ENCODE peak calls at places on chromosomes 16 and 17, in nine cellular contexts. B is nephron progenitor cell, U is lower leg skin, O is BE2C, L is lower lobe of right lung, K is SK-N-SH, G is Peyer's patch, W is neural crest cell, R is endothelial cell. P is an unnamed sample.

GRCh38 chr17:10290046-10290445 is 82.8 kb downstream of the MYH13 start:
- DNase-seq in B (no peak), U (no peak), O (no peak), L (no peak), K (no peak), G (no peak), W (no peak), R (no peak), P (no peak)

GRCh38 chr16:70705056-70705455 is 19.2 kb upstream of the MTSS2 start:
- DNase-seq in B (no peak), U (no peak), O (no peak), L (no peak), K (no peak), G (no peak), W (no peak), R (no peak), P (no peak)

GRCh38 chr17:14134456-14134855 is 65.2 kb downstream of the COX10 start:
- DNase-seq in B (no peak), U (no peak), O (no peak), L (no peak), K (no peak), G (no peak), W (no peak), R (no peak), P (no peak)

GRCh38 chr17:83072600-83073358 is 6.6 kb upstream of the METRNL start:
- DNase-seq in B (no peak), U (no peak), O (no peak), L (no peak), K (no peak), G (no peak), W (no peak), R (no peak), P (no peak)

GRCh38 chr16:78244131-78244899 is 144.9 kb downstream of the WWOX start:
- DNase-seq in B (no peak), U (no peak), O (no peak), L (no peak), K (no peak), G (no peak), W (no peak), R (no peak), P (no peak)

GRCh38 chr16:14071576-14072271 is 605 bp downstream of the MRTFB start:
- DNase-seq in B (no peak), U (no peak), O (no peak), L (no peak), K (no peak), G (no peak), W (no peak), R (no peak), P (peak; percentile 21)

GRCh38 chr16:50248845-50249244 is 17.5 kb upstream of the ADCY7 start:
- DNase-seq in B (no peak), U (no peak), O (no peak), L (no peak), K (no peak), G (no peak), W (no peak), R (no peak), P (no peak)

GRCh38 chr17:41976142-41976768 is 9.7 kb downstream of the CNP start:
- DNase-seq in B (no peak), U (no peak), O (no peak), L (peak; percentile 19), K (no peak), G (peak; percentile 61), W (no peak), R (no peak), P (no peak)

GRCh38 chr17:83156408-83156807 is 77.0 kb downstream of the METRNL start:
- DNase-seq in B (no peak), U (peak; percentile 14), O (no peak), L (no peak), K (no peak), G (no peak), W (no peak), R (no peak), P (no peak)

GRCh38 chr17:62755139-62755851 is 52.8 kb downstream of the MARCHF10 start:
- DNase-seq in B (no peak), U (no peak), O (peak; percentile 29), L (no peak), K (peak; percentile 49), G (no peak), W (no peak), R (no peak), P (no peak)
- TF ChIP-seq CTCF in B (no peak), U (no peak), O (peak; percentile 39), L (no peak), K (no peak), G (no peak), W (no peak), R (no peak), P (no peak)

DNA sequence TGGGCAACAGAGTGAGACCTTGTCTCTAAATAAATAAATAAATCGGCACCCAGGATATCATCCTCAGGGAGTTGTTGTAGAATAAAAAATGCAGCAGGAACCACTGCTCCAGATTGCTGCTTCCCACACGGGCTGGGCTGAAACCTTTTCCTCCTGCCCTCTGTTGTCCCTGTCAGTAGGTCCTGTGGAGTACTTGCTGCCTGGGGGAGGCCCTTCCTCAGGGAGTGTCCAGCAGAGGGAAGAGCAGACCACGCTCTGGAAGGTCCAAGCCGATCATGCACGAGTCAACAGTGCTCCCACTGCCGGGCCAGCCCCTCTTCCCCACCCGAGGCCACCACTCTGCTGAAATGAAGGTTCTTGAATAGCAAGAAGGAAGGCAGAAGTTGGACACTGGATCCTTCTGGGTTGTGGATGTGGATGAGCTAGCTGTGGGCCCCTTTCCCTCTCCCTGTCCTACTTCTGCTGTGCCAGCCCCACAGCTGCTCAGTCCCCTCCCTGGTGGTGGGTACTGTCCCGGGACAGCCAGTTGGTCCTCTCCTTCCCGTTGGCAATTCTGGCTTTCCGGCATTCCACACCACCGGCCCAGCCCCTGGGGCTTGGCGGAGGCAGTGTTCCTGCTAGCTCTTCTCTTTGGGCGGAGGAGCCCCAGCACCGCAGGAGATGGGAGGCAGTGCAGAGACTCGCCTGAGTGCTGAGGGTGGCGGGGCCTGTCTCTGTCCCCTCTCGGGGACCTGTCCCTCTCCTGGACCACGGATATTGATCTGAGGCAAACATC is 10.8 kb downstream of the CDK5R1 start:
- DNase-seq in B (no peak), U (no peak), O (no peak), L (no peak), K (no peak), G (no peak), W (no peak), R (no peak), P (no peak)
- TF ChIP-seq CTCF in B (no peak), U (no peak), O (no peak), L (no peak), K (no peak), G (no peak), W (no peak), R (no peak), P (peak; percentile 18)

DNA sequence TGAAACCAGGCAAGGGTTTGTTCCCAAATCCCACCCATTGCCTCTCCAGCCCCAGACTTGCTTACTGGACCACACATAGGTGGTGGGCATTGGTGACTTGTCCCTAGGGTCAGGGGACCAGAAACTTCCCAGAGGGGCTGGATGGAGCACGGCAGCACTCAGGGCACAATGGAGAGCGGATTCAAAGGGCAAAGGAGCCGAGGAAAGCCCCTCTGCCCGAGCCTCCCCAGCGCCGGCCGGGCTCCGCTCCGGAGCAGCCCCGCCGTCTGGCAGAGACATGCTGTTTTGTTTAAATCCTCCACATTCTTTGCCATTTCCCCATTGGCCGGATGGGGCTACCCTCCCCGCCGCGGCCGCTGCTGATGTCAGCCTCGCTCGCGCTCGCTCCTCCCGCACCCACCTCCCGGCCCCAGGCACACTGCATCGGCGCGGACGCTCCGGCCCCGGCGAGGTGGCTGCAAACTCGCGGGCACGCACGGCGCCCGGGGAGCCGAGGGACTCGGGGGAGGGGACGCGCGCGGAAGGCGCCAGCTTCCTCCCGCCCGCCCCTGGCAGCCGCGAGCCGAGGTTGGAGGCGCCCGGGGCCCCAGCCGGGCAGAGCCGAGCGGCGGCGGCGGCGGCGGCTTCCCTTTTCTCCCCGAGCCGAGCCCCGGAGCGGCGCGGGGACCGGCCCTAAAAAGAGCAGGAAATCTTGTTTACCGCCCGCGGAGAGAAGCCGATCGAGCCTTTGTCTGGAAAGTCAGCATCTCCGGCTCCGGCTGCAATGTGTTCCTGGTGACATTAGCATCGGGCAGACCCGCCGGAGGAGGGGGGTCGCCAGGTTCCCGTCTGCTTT is at the start of gene PITPNC1:
- DNase-seq in B (peak; percentile 88), U (peak; percentile 70), O (peak; percentile 94), L (peak; percentile 91), K (peak; percentile 94), G (peak; percentile 82), W (peak; percentile 81), R (peak; percentile 83), P (peak; percentile 90)
- TF ChIP-seq CTCF in B (no peak), U (no peak), O (no peak), L (peak; percentile 10), K (no peak), G (peak; percentile 5), W (no peak), R (no peak), P (peak; percentile 15)

DNA sequence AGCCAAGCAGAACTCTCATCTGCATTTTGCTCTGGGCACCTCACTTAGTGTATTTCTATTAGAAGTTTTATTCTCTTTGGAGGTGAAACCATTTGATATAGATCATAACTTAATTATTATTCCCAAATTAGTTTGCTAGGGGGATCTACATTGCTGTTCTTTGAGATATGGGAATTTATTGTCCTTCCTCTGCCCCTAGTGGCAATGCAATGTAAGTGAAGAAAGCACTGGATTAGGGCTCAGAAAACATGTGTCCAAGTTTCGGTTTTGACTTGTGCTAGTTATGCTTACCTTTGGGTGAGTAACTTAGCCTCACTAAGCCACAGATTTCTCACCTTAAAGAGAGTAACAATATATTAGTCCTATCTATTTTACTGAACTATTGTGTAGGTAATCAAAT is 2.9 kb downstream of the KRT39 start:
- DNase-seq in B (no peak), U (no peak), O (no peak), L (no peak), K (peak; percentile 19), G (no peak), W (no peak), R (no peak), P (peak; percentile 23)
- TF ChIP-seq CTCF in B (peak; percentile 59), U (no peak), O (peak; percentile 80), L (peak; percentile 66), K (peak; percentile 79), G (peak; percentile 46), W (peak; percentile 65), R (peak; percentile 80), P (peak; percentile 46)

GRCh38 chr16:69567031-69567680 is 1.4 kb downstream of the NFAT5 start:
- DNase-seq in B (peak; percentile 15), U (no peak), O (no peak), L (no peak), K (peak; percentile 26), G (no peak), W (no peak), R (peak; percentile 21), P (peak; percentile 45)
- TF ChIP-seq CTCF in B (no peak), U (no peak), O (peak; percentile 25), L (no peak), K (peak; percentile 44), G (peak; percentile 10), W (peak; percentile 53), R (no peak), P (peak; percentile 16)